ENCODE peak calls at places on chromosomes 6 and 20, in five cellular contexts. Y is stimulated activated CD4-positive, alpha-beta T cell treated with anti-CD3 and anti-CD28 coated beads, Interleukin-12 subunit alpha, Interleukin-12 subunit beta, amount 100 ng/mL, for 4 hours; C is cardiac fibroblast; N is stimulated activated effector memory CD8-positive, alpha-beta T cell treated with anti-CD3 and anti-CD28 coated beads, Interleukin-12 subunit alpha, Interleukin-12 subunit beta, amount 100 ng/mL, for 72 hours; V is activated CD4-positive, alpha-beta memory T cell treated with anti-CD3 and anti-CD28 coated beads, Interleukin-2, amount 10 ng/mL, durations not matched to agents 7 days and 5 days. M is an unnamed sample.

GRCh38 chr20:64044484-64045247 is 4.8 kb downstream of the SOX18 start:
- DNase-seq in Y (no peak), C (peak), N (no peak), V (no peak), M (no peak)

GRCh38 chr6:52647199-52647598 is 23.7 kb upstream of the TMEM14A start:
- DNase-seq in Y (no peak), C (peak), N (no peak), V (no peak), M (no peak)

GRCh38 chr20:57881466-57882405 is 171.9 kb upstream of the PMEPA1 start:
- DNase-seq in Y (no peak), C (no peak), N (no peak), V (no peak), M (no peak)

GRCh38 chr6:56899311-56899710 is 55.6 kb upstream of the BEND6 start:
- DNase-seq in Y (no peak), C (peak), N (no peak), V (no peak), M (no peak)

GRCh38 chr6:84137989-84138575 is 89.4 kb downstream of the CEP162 start:
- DNase-seq in Y (no peak), C (peak), N (no peak), V (no peak), M (no peak)

GRCh38 chr20:37994512-37994911 is 38.7 kb downstream of the TTI1 start:
- DNase-seq in Y (no peak), C (peak), N (no peak), V (no peak), M (no peak)

GRCh38 chr6:35663447-35664235 is 25.1 kb downstream of the FKBP5 start:
- DNase-seq in Y (no peak), C (peak), N (no peak), V (no peak), M (no peak)

GRCh38 chr6:22928775-22929174 is 359.4 kb downstream of the HDGFL1 start:
- DNase-seq in Y (no peak), C (no peak), N (no peak), V (no peak), M (no peak)

GRCh38 chr20:36645998-36646397 is at the start of gene SLA2:
- DNase-seq in Y (peak), C (no peak), N (peak), V (peak), M (peak)

GRCh38 chr6:123009101-123009500 is 13.1 kb downstream of the CLVS2 start:
- DNase-seq in Y (no peak), C (no peak), N (no peak), V (no peak), M (no peak)

GRCh38 chr6:45843848-45844521 is 171.7 kb downstream of the CLIC5 start:
- DNase-seq in Y (no peak), C (no peak), N (no peak), V (no peak), M (no peak)

GRCh38 chr6:109816452-109817374 is 125.6 kb downstream of the FIG4 start:
- DNase-seq in Y (no peak), C (no peak), N (no peak), V (no peak), M (no peak)

GRCh38 chr6:1767481-1768246 is 157.9 kb downstream of the FOXC1 start:
- DNase-seq in Y (no peak), C (peak), N (no peak), V (no peak), M (no peak)

GRCh38 chr20:32980131-32980941 is 23.9 kb downstream of the SUN5 start:
- DNase-seq in Y (no peak), C (no peak), N (no peak), V (no peak), M (no peak)

GRCh38 chr20:10376271-10377075 is 57.5 kb downstream of the MKKS start:
- DNase-seq in Y (no peak), C (peak), N (no peak), V (no peak), M (no peak)

GRCh38 chr6:113634352-113635163 is 222.6 kb upstream of the MARCKS start:
- DNase-seq in Y (no peak), C (peak), N (no peak), V (no peak), M (no peak)

GRCh38 chr20:45968801-45969711 is 2.9 kb downstream of the ZNF335 start:
- DNase-seq in Y (no peak), C (peak), N (no peak), V (no peak), M (no peak)

GRCh38 chr6:15344186-15344506 is 98.3 kb downstream of the JARID2 start:
- DNase-seq in Y (no peak), C (no peak), N (no peak), V (no peak), M (no peak)

GRCh38 chr6:157246048-157246630 is 77.2 kb downstream of the TMEM242 start:
- DNase-seq in Y (no peak), C (no peak), N (no peak), V (no peak), M (no peak)

M was measured in GDM1.